ENCODE peak calls at places on chromosome 9, in five cellular contexts. One of them, this sample, is unnamed.

GRCh38 chr9:125810161-125810560 is 63.0 kb downstream of the PBX3 start:
- DNase-seq in T-helper 17 cell: no peak
- DNase-seq in caudate nucleus: no peak
- DNase-seq in kidney tubule cell: no peak
- DNase-seq in adrenal gland: no peak
- DNase-seq in this sample: no peak

GRCh38 chr9:93468763-93469456 is 15.5 kb upstream of the FAM120AOS start:
- DNase-seq in T-helper 17 cell: no peak
- DNase-seq in caudate nucleus: no peak
- DNase-seq in kidney tubule cell: no peak
- DNase-seq in adrenal gland: no peak
- DNase-seq in this sample: no peak

GRCh38 chr9:134128727-134129679 is 6.9 kb upstream of the WDR5 start:
- DNase-seq in T-helper 17 cell: no peak
- DNase-seq in caudate nucleus: no peak
- DNase-seq in kidney tubule cell: no peak
- DNase-seq in adrenal gland: no peak
- DNase-seq in this sample: peak; percentile 56

GRCh38 chr9:5850735-5851122 is 17.8 kb upstream of the ERMP1 start:
- DNase-seq in T-helper 17 cell: no peak
- DNase-seq in caudate nucleus: no peak
- DNase-seq in kidney tubule cell: no peak
- DNase-seq in adrenal gland: no peak
- DNase-seq in this sample: no peak

GRCh38 chr9:33289501-33289900 is 815 bp upstream of the NFX1 start:
- DNase-seq in T-helper 17 cell: no peak
- DNase-seq in caudate nucleus: peak; percentile 24
- DNase-seq in kidney tubule cell: no peak
- DNase-seq in adrenal gland: peak; percentile 31
- DNase-seq in this sample: no peak

GRCh38 chr9:99737649-99738048 is 84.0 kb upstream of the NR4A3 start:
- DNase-seq in T-helper 17 cell: no peak
- DNase-seq in caudate nucleus: no peak
- DNase-seq in kidney tubule cell: no peak
- DNase-seq in adrenal gland: no peak
- DNase-seq in this sample: no peak

GRCh38 chr9:65400886-65401285 is 115.9 kb upstream of the FOXD4L5 start:
- DNase-seq in T-helper 17 cell: no peak
- DNase-seq in caudate nucleus: no peak
- DNase-seq in kidney tubule cell: no peak
- DNase-seq in adrenal gland: no peak
- DNase-seq in this sample: no peak

GRCh38 chr9:16268037-16269010 is 602.1 kb downstream of the BNC2 start:
- DNase-seq in T-helper 17 cell: no peak
- DNase-seq in caudate nucleus: no peak
- DNase-seq in kidney tubule cell: no peak
- DNase-seq in adrenal gland: no peak
- DNase-seq in this sample: no peak

GRCh38 chr9:114906922-114907571 is 23.3 kb downstream of the TNFSF8 start:
- DNase-seq in T-helper 17 cell: no peak
- DNase-seq in caudate nucleus: no peak
- DNase-seq in kidney tubule cell: peak; percentile 59
- DNase-seq in adrenal gland: no peak
- DNase-seq in this sample: no peak

GRCh38 chr9:6852243-6852963 is 94.6 kb downstream of the KDM4C start:
- DNase-seq in T-helper 17 cell: no peak
- DNase-seq in caudate nucleus: no peak
- DNase-seq in kidney tubule cell: peak; percentile 77
- DNase-seq in adrenal gland: peak; percentile 54
- DNase-seq in this sample: no peak

GRCh38 chr9:38278457-38278856 is 114.0 kb upstream of the ALDH1B1 start:
- DNase-seq in T-helper 17 cell: no peak
- DNase-seq in caudate nucleus: no peak
- DNase-seq in kidney tubule cell: no peak
- DNase-seq in adrenal gland: no peak
- DNase-seq in this sample: no peak

GRCh38 chr9:83346655-83347393 is 191.4 kb downstream of the FRMD3 start:
- DNase-seq in T-helper 17 cell: no peak
- DNase-seq in caudate nucleus: no peak
- DNase-seq in kidney tubule cell: no peak
- DNase-seq in adrenal gland: no peak
- DNase-seq in this sample: no peak

This sample was measured in left lung.